ENCODE peak calls at places on chromosomes 6 and 20, in five cellular contexts. G is CD4-positive, alpha-beta memory T cell; E is MV-4-11; S is prostate gland; T is GM13976. L is an unnamed sample.

GRCh38 chr20:10559266-10559665 is 114.5 kb downstream of the JAG1 start:
- DNase-seq in G (no peak), E (no peak), S (no peak), T (no peak), L (no peak)

GRCh38 chr6:134593887-134594286 is 276.0 kb upstream of the SGK1 start:
- DNase-seq in G (no peak), E (peak), S (no peak), T (no peak), L (no peak)

GRCh38 chr20:19756756-19757486 is 1.1 kb upstream of the RIN2 start:
- DNase-seq in G (no peak), E (no peak), S (no peak), T (no peak), L (no peak)

GRCh38 chr20:12179692-12180091 is 262.0 kb downstream of the BTBD3 start:
- DNase-seq in G (no peak), E (no peak), S (no peak), T (no peak), L (no peak)

GRCh38 chr20:17822039-17822438 is 122.3 kb downstream of the BANF2 start:
- DNase-seq in G (no peak), E (peak), S (peak), T (no peak), L (no peak)

GRCh38 chr20:6169251-6169650 is 46.4 kb upstream of the FERMT1 start:
- DNase-seq in G (no peak), E (no peak), S (no peak), T (no peak), L (no peak)

GRCh38 chr20:11912013-11912663 is 5.6 kb upstream of the BTBD3 start:
- DNase-seq in G (no peak), E (peak), S (no peak), T (peak), L (no peak)

GRCh38 chr6:13194852-13195251 is 133.5 kb downstream of the TBC1D7 start:
- DNase-seq in G (no peak), E (peak), S (peak), T (peak), L (peak)

GRCh38 chr6:17962436-17963031 is 24.9 kb downstream of the KIF13A start:
- DNase-seq in G (no peak), E (no peak), S (no peak), T (no peak), L (no peak)

GRCh38 chr20:46621492-46621891 is 29.8 kb downstream of the SLC13A3 start:
- DNase-seq in G (no peak), E (no peak), S (no peak), T (no peak), L (no peak)

GRCh38 chr20:33902011-33902410 is 90.9 kb downstream of the CHMP4B start:
- DNase-seq in G (no peak), E (no peak), S (no peak), T (no peak), L (no peak)

GRCh38 chr6:135537782-135538301 is 40.3 kb upstream of the AHI1 start:
- DNase-seq in G (peak), E (no peak), S (no peak), T (no peak), L (no peak)

GRCh38 chr20:19376451-19376971 is 164.1 kb downstream of the SLC24A3 start:
- DNase-seq in G (no peak), E (no peak), S (no peak), T (no peak), L (no peak)

GRCh38 chr20:4247898-4248858 is 232.8 kb upstream of the RNF24 start:
- DNase-seq in G (no peak), E (no peak), S (no peak), T (no peak), L (no peak)

GRCh38 chr6:32947552-32948465 is 5.1 kb downstream of the HLA-DMA start:
- DNase-seq in G (no peak), E (peak), S (peak), T (no peak), L (peak)

GRCh38 chr20:18428490-18429173 is 38.2 kb downstream of the DZANK1 start:
- DNase-seq in G (no peak), E (no peak), S (no peak), T (no peak), L (no peak)

GRCh38 chr6:15530411-15530810 is 132.4 kb downstream of the DTNBP1 start:
- DNase-seq in G (no peak), E (peak), S (no peak), T (no peak), L (no peak)

GRCh38 chr20:11094196-11094595 is 420.4 kb upstream of the JAG1 start:
- DNase-seq in G (no peak), E (no peak), S (no peak), T (no peak), L (no peak)

GRCh38 chr6:37713529-37714119 is 15.9 kb upstream of the MDGA1 start:
- DNase-seq in G (no peak), E (peak), S (no peak), T (no peak), L (no peak)

GRCh38 chr6:122752990-122753687 is 26.4 kb upstream of the FABP7 start:
- DNase-seq in G (no peak), E (no peak), S (no peak), T (no peak), L (no peak)

GRCh38 chr6:153170511-153170910 is 39.4 kb upstream of the RGS17 start:
- DNase-seq in G (no peak), E (no peak), S (no peak), T (no peak), L (no peak)

GRCh38 chr20:32638848-32639247 is 34.9 kb downstream of the C20orf203 start:
- DNase-seq in G (no peak), E (no peak), S (no peak), T (no peak), L (no peak)

GRCh38 chr20:25238319-25239037 is 9.4 kb upstream of the PYGB start:
- DNase-seq in G (no peak), E (no peak), S (no peak), T (no peak), L (no peak)

GRCh38 chr6:113182370-113183141 is 674.6 kb upstream of the MARCKS start:
- DNase-seq in G (no peak), E (no peak), S (no peak), T (no peak), L (peak)

GRCh38 chr20:51500311-51500710 is 42.2 kb downstream of the NFATC2 start:
- DNase-seq in G (peak), E (peak), S (no peak), T (peak), L (no peak)

GRCh38 chr20:57610261-57610952 is 9.8 kb downstream of the ZBP1 start:
- DNase-seq in G (no peak), E (no peak), S (no peak), T (no peak), L (no peak)

GRCh38 chr20:37627060-37627766 is 66.6 kb upstream of the CTNNBL1 start:
- DNase-seq in G (no peak), E (peak), S (peak), T (peak), L (peak)

GRCh38 chr6:18323935-18324707 is 59.8 kb upstream of the DEK start:
- DNase-seq in G (no peak), E (peak), S (peak), T (peak), L (peak)

GRCh38 chr6:104680539-104680938 is 179.2 kb downstream of the HACE1 start:
- DNase-seq in G (no peak), E (no peak), S (no peak), T (no peak), L (no peak)

GRCh38 chr6:36929607-36930006 is 24.9 kb upstream of the PI16 start:
- DNase-seq in G (no peak), E (no peak), S (no peak), T (no peak), L (peak)

GRCh38 chr20:51286758-51287157 is 255.8 kb downstream of the NFATC2 start:
- DNase-seq in G (no peak), E (no peak), S (no peak), T (no peak), L (no peak)